ENCODE peak calls at places on chromosomes 2 and 18, in six cellular contexts. O is DND-41, R is fibroblast of lung, S is HCT116, X is A549, K is neural progenitor cell. J is an unnamed sample.
A peak's percentile ranks its signal among the peaks of the same experiment; 100 is the strongest.

GRCh38 chr2:219633276-219634065 is 6.0 kb downstream of the SLC4A3 start:
- DNase-seq in R (no peak), K (no peak), S (no peak), X (no peak), O (no peak), J (no peak)

GRCh38 chr2:198438326-198438725 is 633.9 kb downstream of the PLCL1 start:
- DNase-seq in X (no peak), S (no peak), K (no peak), R (peak; percentile 7), O (no peak), J (peak; percentile 16)

GRCh38 chr2:167212054-167212648 is 323.9 kb downstream of the XIRP2 start:
- DNase-seq in K (peak; percentile 72), S (peak; percentile 10), O (peak; percentile 10), R (peak; percentile 48), X (peak; percentile 36), J (peak; percentile 68)

GRCh38 chr18:54671291-54671881 is 80.3 kb downstream of the DYNAP start:
- DNase-seq in O (no peak), S (peak; percentile 24), K (peak; percentile 60), X (peak; percentile 21), R (peak; percentile 33), J (peak; percentile 54)

GRCh38 chr2:46001290-46001689 is 295.9 kb upstream of the EPAS1 start:
- DNase-seq in X (no peak), S (no peak), K (no peak), R (no peak), O (no peak), J (no peak)

GRCh38 chr2:220503446-220503845 is 876.0 kb downstream of the SLC4A3 start:
- DNase-seq in X (no peak), K (no peak), R (no peak), S (no peak), O (no peak), J (no peak)

GRCh38 chr2:211745295-211746097 is 793.1 kb downstream of the ERBB4 start:
- DNase-seq in S (peak; percentile 51), O (peak; percentile 61), R (peak; percentile 53), K (peak; percentile 76), X (peak; percentile 66), J (peak; percentile 75)

GRCh38 chr2:28683100-28683706 is 68.4 kb upstream of the PPP1CB start:
- DNase-seq in R (peak; percentile 85), X (peak; percentile 52), O (no peak), K (peak; percentile 35), S (peak; percentile 26), J (peak; percentile 89)

GRCh38 chr2:23135481-23136100 is 249.4 kb upstream of the KLHL29 start:
- DNase-seq in X (no peak), O (no peak), R (no peak), K (peak; percentile 21), S (no peak), J (peak; percentile 18)

DNA sequence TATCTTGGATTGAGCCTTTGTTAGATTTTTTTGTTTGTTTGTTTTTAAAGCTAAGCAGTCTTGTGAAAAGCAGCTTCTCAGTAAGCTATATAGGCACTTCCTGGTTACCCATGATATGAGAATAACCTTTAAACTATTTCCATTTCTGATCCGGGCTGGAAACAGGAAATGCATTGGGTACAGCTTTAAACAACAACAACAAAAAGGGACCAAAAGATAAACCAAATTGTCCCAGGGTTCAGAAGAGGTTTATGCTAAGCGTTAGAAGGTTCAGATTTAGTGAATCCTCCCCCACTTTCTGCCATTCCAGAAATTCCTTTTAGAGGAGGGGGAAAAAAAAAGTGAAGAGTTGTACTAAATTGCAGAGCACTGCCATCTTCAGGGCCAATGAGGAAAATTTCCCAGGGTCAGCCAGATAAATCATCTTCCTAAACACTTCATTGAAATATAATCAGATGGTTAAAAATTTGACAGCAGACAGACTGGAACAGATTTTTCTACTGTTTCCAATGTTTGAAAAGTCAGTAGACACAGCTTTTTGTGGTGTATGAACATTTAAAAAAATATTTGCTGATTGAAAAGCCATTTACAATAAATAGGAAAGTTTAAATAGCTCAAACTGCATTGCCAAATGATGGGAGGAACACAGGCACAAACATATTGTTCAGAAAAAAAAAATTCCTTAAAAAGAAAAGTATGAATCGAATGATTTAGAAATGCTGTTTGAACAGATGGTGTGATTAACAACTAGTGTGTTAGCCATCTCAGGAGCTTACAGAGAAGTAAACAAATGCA is 190.0 kb upstream of the TANK start:
- DNase-seq in O (peak; percentile 33), K (peak; percentile 85), R (peak; percentile 78), X (peak; percentile 85), S (peak; percentile 55), J (peak; percentile 82)
- H3K4me2 ChIP-seq in O (no peak overlapping the region), K (peak overlapping the region; percentile 43), R (peak overlapping the region; percentile 33), X (peak overlapping the region; percentile 73), S (peak overlapping the region; percentile 27), J (peak overlapping the region; percentile 79)

GRCh38 chr2:210169871-210170441 is 1.3 kb downstream of the KANSL1L start:
- DNase-seq in O (no peak), S (no peak), K (no peak), R (peak; percentile 78), X (peak; percentile 12), J (peak; percentile 92)
- H3K4me3 ChIP-seq in O (peak overlapping the region; percentile 35), S (peak overlapping the region; percentile 68), K (peak overlapping the region; percentile 83), R (peak overlapping the region; percentile 69), X (peak overlapping the region; percentile 56), J (peak overlapping the region; percentile 92)

GRCh38 chr18:41131050-41131449 is 824.0 kb upstream of the PIK3C3 start:
- DNase-seq in S (no peak), X (no peak), O (no peak), K (no peak), R (no peak), J (no peak)

GRCh38 chr18:41140506-41140905 is 814.5 kb upstream of the PIK3C3 start:
- DNase-seq in S (no peak), O (no peak), X (no peak), K (no peak), R (no peak), J (no peak)

GRCh38 chr18:41134426-41134825 is 820.6 kb upstream of the PIK3C3 start:
- DNase-seq in O (no peak), S (no peak), R (peak; percentile 68), X (no peak), K (no peak), J (peak; percentile 32)

GRCh38 chr18:41135146-41135545 is 819.9 kb upstream of the PIK3C3 start:
- DNase-seq in S (no peak), O (no peak), K (no peak), R (no peak), X (no peak), J (no peak)
- H3K4me2 ChIP-seq in S (no peak overlapping the region), O (no peak overlapping the region), K (no peak overlapping the region), R (no peak overlapping the region), X (no peak overlapping the region), J (no peak overlapping the region)

GRCh38 chr2:66496680-66497420 is 61.9 kb downstream of the MEIS1 start:
- DNase-seq in S (no peak), X (no peak), K (no peak), O (no peak), R (no peak), J (peak; percentile 27)
- H3K4me3 ChIP-seq in S (no peak overlapping the region), X (no peak overlapping the region), K (no peak overlapping the region), O (no peak overlapping the region), R (no peak overlapping the region), J (peak overlapping the region; percentile 21)

DNA sequence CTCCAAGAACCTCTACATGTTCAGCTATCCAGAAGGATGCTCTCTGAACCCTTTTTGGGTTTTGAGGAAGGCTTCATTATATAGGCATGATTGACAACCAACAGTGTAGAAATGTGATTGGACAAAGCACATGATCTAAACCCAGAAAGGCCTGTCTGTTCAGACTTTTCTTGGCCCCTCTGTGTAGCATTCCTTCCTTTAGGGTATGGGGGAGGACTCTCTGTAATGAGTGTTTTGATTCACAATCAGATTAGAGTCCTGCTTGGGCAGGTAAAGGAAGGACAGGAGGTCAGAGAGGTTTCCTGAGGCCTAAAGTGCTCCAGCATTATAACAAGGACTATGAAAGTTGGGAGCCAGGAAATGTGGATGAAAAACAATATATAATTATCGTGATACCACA is 13.6 kb downstream of the GULP1 start:
- DNase-seq in O (no peak), X (no peak), R (no peak), K (peak; percentile 2), S (no peak), J (no peak)
- H3K4me2 ChIP-seq in O (no peak overlapping the region), X (no peak overlapping the region), R (no peak overlapping the region), K (peak overlapping the region; percentile 48), S (no peak overlapping the region), J (no peak overlapping the region)

DNA sequence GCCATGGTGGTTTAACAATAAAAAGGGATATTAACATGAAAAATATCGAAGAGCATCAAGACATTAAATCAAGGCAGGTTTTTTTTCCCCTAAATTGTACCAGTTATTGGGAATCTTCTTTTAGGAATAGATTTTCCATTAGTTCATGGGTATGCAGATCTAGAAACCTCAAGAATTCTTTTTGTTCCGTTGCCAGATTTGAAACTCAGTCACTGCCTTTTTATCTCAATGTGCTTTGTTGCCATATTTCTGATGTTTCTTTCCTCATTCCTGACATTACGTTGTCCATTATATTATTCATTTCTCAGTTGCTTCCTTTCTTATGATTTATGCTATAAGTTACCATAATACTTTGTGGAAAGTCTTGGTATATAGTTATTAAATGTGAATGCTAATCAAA is 162.2 kb downstream of the CD226 start:
- DNase-seq in O (no peak), X (no peak), K (no peak), R (peak; percentile 77), S (no peak), J (peak; percentile 3)
- H3K4me3 ChIP-seq in O (no peak overlapping the region), X (no peak overlapping the region), K (no peak overlapping the region), R (no peak overlapping the region), S (no peak overlapping the region), J (no peak overlapping the region)

GRCh38 chr18:32360682-32361345 is 109.9 kb downstream of the GAREM1 start:
- DNase-seq in R (no peak), X (no peak), O (no peak), S (no peak), K (no peak), J (no peak)
- H3K4me2 ChIP-seq in R (no peak overlapping the region), X (no peak overlapping the region), O (no peak overlapping the region), S (no peak overlapping the region), K (no peak overlapping the region), J (no peak overlapping the region)

GRCh38 chr18:79523221-79523737 is 127.5 kb downstream of the NFATC1 start:
- DNase-seq in O (peak; percentile 48), K (no peak), S (no peak), R (no peak), X (no peak), J (no peak)
- H3K4me3 ChIP-seq in O (no peak overlapping the region), K (no peak overlapping the region), S (no peak overlapping the region), R (no peak overlapping the region), X (no peak overlapping the region), J (no peak overlapping the region)

DNA sequence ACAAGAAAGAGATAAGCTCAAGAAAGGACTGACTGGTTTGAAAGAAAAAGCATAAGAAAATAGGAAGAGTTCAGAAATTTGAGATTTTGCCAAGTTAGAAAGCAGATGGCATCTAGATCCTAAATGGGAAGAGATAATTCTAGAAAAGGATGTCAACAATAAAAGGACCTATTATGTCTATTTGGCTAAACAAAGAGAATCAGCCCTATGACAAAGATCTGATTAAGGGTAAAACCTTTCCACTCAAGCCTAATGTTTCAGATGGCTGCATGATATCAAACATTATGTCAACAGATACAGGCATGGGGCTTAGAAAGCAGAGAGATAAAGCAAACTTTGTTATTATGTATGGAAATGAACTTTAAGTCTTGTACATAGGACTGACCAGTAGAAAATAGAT is 465.0 kb upstream of the TRIB2 start:
- DNase-seq in S (no peak), X (no peak), K (no peak), R (no peak), O (no peak), J (no peak)
- H3K4me2 ChIP-seq in S (no peak overlapping the region), X (no peak overlapping the region), K (no peak overlapping the region), R (no peak overlapping the region), O (no peak overlapping the region), J (no peak overlapping the region)

GRCh38 chr2:26694001-26694400 is 1.5 kb downstream of the KCNK3 start:
- DNase-seq in R (no peak), X (no peak), S (no peak), O (no peak), K (no peak), J (no peak)
- H3K4me3 ChIP-seq in R (no peak overlapping the region), X (no peak overlapping the region), S (no peak overlapping the region), O (no peak overlapping the region), K (no peak overlapping the region), J (no peak overlapping the region)

J was measured in GM23248.